ENCODE peak calls at places on chromosomes 13 and 19, in five cellular contexts. H, T, O, Q and B are unnamed samples.
A peak's percentile ranks its signal among the peaks of the same experiment; 100 is the strongest.

GRCh38 chr13:46555722-46556121 is 2.8 kb downstream of the LRCH1 start:
- DNase-seq in H (no peak), T (no peak), Q (no peak), O (no peak), B (no peak)

GRCh38 chr13:111893071-111893606 is 173.8 kb upstream of the SOX1 start:
- DNase-seq in H (peak; percentile 86), O (peak; percentile 46), Q (no peak), T (no peak), B (peak; percentile 79)

GRCh38 chr13:24052547-24052981 is 108.0 kb upstream of the SPATA13 start:
- DNase-seq in T (no peak), Q (no peak), O (no peak), H (no peak), B (no peak)

GRCh38 chr19:18416778-18417249 is 2.4 kb upstream of the SSBP4 start:
- DNase-seq in Q (no peak), H (peak; percentile 97), O (peak; percentile 59), T (peak; percentile 92), B (peak; percentile 90)

GRCh38 chr19:27796073-27796472 is 1416.9 kb downstream of the UQCRFS1 start:
- DNase-seq in Q (no peak), O (no peak), T (no peak), H (no peak), B (no peak)

GRCh38 chr19:8826371-8826770 is 5.7 kb downstream of the ZNF558 start:
- DNase-seq in Q (no peak), T (no peak), H (peak; percentile 25), O (no peak), B (no peak)

GRCh38 chr13:57314897-57315520 is 148.0 kb downstream of the PRR20E start:
- DNase-seq in H (no peak), T (no peak), O (no peak), Q (no peak), B (no peak)

GRCh38 chr19:49879243-49879960 is 1.9 kb downstream of the TBC1D17 start:
- DNase-seq in Q (peak; percentile 71), O (no peak), T (no peak), H (no peak), B (no peak)

GRCh38 chr13:40993987-40994386 is 25.1 kb downstream of the ELF1 start:
- DNase-seq in O (no peak), Q (peak; percentile 87), H (no peak), T (no peak), B (no peak)

GRCh38 chr19:879711-880438 is 13.1 kb downstream of the MED16 start:
- DNase-seq in H (no peak), Q (no peak), O (no peak), T (no peak), B (no peak)

GRCh38 chr19:47540748-47541147 is 25.9 kb upstream of the NAPA start:
- DNase-seq in H (no peak), Q (no peak), O (no peak), T (peak; percentile 53), B (no peak)

GRCh38 chr19:44401787-44402115 is 343 bp upstream of the ZNF285 start:
- DNase-seq in O (no peak), Q (no peak), T (no peak), H (no peak), B (no peak)

GRCh38 chr13:52845766-52846566 is 2.5 kb downstream of the PCDH8 start:
- DNase-seq in O (peak; percentile 65), T (no peak), Q (no peak), H (no peak), B (peak; percentile 85)

GRCh38 chr19:18044825-18045304 is 36.9 kb downstream of the ARRDC2 start:
- DNase-seq in O (peak; percentile 28), H (no peak), T (peak; percentile 71), Q (no peak), B (no peak)

GRCh38 chr19:55034751-55035150 is 3.3 kb downstream of the GP6 start:
- DNase-seq in O (no peak), Q (no peak), T (no peak), H (no peak), B (no peak)

GRCh38 chr13:113742000-113742441 is 17.0 kb upstream of the TMEM255B start:
- DNase-seq in O (no peak), T (peak; percentile 36), H (no peak), Q (peak; percentile 19), B (peak; percentile 37)

GRCh38 chr13:64871742-64872141 is 2358.4 kb downstream of the PCDH9 start:
- DNase-seq in T (peak; percentile 1), Q (no peak), H (no peak), O (no peak), B (no peak)

GRCh38 chr13:30037306-30037705 is 186.9 kb upstream of the UBL3 start:
- DNase-seq in Q (no peak), T (no peak), O (no peak), H (no peak), B (peak; percentile 21)

GRCh38 chr19:18297308-18297707 is 15.9 kb upstream of the JUND start:
- DNase-seq in T (no peak), H (no peak), O (no peak), Q (no peak), B (no peak)

GRCh38 chr13:71864981-71865857 is 1.8 kb downstream of the DACH1 start:
- DNase-seq in T (peak; percentile 24), H (peak; percentile 80), O (peak; percentile 19), Q (no peak), B (peak; percentile 40)

GRCh38 chr19:51799311-51799997 is 4.5 kb downstream of the FPR3 start:
- DNase-seq in H (no peak), O (no peak), T (peak; percentile 98), Q (no peak), B (no peak)

GRCh38 chr19:3712663-3713531 is 4.7 kb downstream of the TJP3 start:
- DNase-seq in Q (peak; percentile 37), T (no peak), H (no peak), O (no peak), B (no peak)

GRCh38 chr19:55486971-55487883 is 1.0 kb upstream of the SSC5D start:
- DNase-seq in O (no peak), Q (no peak), T (peak; percentile 97), H (peak; percentile 91), B (no peak)

GRCh38 chr13:80259159-80259558 is 81.8 kb downstream of the SPRY2 start:
- DNase-seq in H (no peak), O (no peak), Q (no peak), T (no peak), B (no peak)

GRCh38 chr19:275000-275399 is 16.2 kb downstream of the PLPP2 start:
- DNase-seq in H (no peak), Q (no peak), O (no peak), T (no peak), B (no peak)

GRCh38 chr19:56988271-56988670 is 131.5 kb upstream of the USP29 start:
- DNase-seq in Q (no peak), T (no peak), O (no peak), H (no peak), B (no peak)

GRCh38 chr13:46668302-46668720 is 115.3 kb downstream of the LRCH1 start:
- DNase-seq in O (no peak), Q (no peak), H (no peak), T (peak; percentile 93), B (peak; percentile 20)

GRCh38 chr13:110471833-110472162 is 89.7 kb downstream of the RAB20 start:
- DNase-seq in Q (no peak), H (no peak), O (no peak), T (peak; percentile 81), B (no peak)

GRCh38 chr19:12939908-12940533 is 1.6 kb downstream of the CALR start:
- DNase-seq in H (no peak), Q (no peak), T (no peak), O (no peak), B (no peak)

GRCh38 chr19:12937243-12938053 is 961 bp upstream of the CALR start:
- DNase-seq in H (no peak), T (no peak), O (no peak), Q (no peak), B (peak; percentile 49)

GRCh38 chr19:12938054-12938535 is 314 bp upstream of the CALR start:
- DNase-seq in T (peak; percentile 100), H (peak; percentile 100), O (peak; percentile 98), Q (peak; percentile 99), B (peak; percentile 97)

GRCh38 chr19:12939292-12939606 is 840 bp downstream of the CALR start:
- DNase-seq in O (no peak), T (peak; percentile 54), H (no peak), Q (no peak), B (no peak)

GRCh38 chr19:12938536-12939291 is at the start of gene CALR:
- DNase-seq in H (no peak), O (no peak), Q (no peak), T (peak; percentile 47), B (no peak)
- TF ChIP-seq CTCF in H (no peak), O (peak; percentile 35), Q (no peak), T (peak; percentile 11), B (no peak)

GRCh38 chr19:48728882-48729645 is 9.5 kb upstream of the MAMSTR start:
- DNase-seq in T (peak; percentile 20), O (no peak), H (no peak), Q (no peak), B (no peak)
- TF ChIP-seq CTCF in T (no peak), O (peak; percentile 32), H (no peak), Q (no peak), B (no peak)

GRCh38 chr13:21219044-21219381 is 42.6 kb downstream of the MRPL57 start:
- DNase-seq in Q (no peak), O (no peak), H (peak; percentile 5), T (no peak), B (no peak)
- TF ChIP-seq CTCF in Q (no peak), O (no peak), H (no peak), T (no peak), B (no peak)

GRCh38 chr13:26965976-26966375 is 205.4 kb upstream of the GPR12 start:
- DNase-seq in O (no peak), T (peak; percentile 30), H (no peak), Q (no peak), B (no peak)

GRCh38 chr13:26965058-26965380 is 204.4 kb upstream of the GPR12 start:
- DNase-seq in T (no peak), Q (no peak), H (no peak), O (no peak), B (no peak)

GRCh38 chr13:26964278-26965057 is 203.9 kb upstream of the GPR12 start:
- DNase-seq in Q (no peak), H (no peak), T (peak; percentile 55), O (no peak), B (no peak)

GRCh38 chr13:26962671-26963070 is 202.1 kb upstream of the GPR12 start:
- DNase-seq in O (no peak), Q (no peak), T (no peak), H (no peak), B (no peak)

GRCh38 chr13:26961890-26962615 is 201.5 kb upstream of the GPR12 start:
- DNase-seq in Q (no peak), T (no peak), H (no peak), O (peak; percentile 16), B (no peak)
- TF ChIP-seq CTCF in Q (no peak), T (no peak), H (no peak), O (no peak), B (no peak)